ENCODE peak calls at places on chromosomes 1 and 21, in ten cellular contexts. One of them, this sample, is unnamed.

GRCh38 chr1:145729661-145730436 is 10.6 kb downstream of the CD160 start:
- DNase-seq in left colon: no peak
- DNase-seq in stimulated activated naive CD8-positive, alpha-beta T cell treated with anti-CD3 and anti-CD28 coated beads, Interleukin-15, Interleukin-2, amounts not matched to agents 100 U/mL and 50 U/mL, for 24 hours: no peak
- DNase-seq in DMS 273 treated with DMSO at 0.1 percent for 48 hours: no peak
- DNase-seq in amniotic epithelial cell: no peak
- DNase-seq in posterior cingulate gyrus: no peak
- DNase-seq in tibial artery: no peak
- DNase-seq in heart left ventricle: no peak
- DNase-seq in GF-D8: no peak
- DNase-seq in GOT3: no peak
- DNase-seq in this sample: no peak

GRCh38 chr1:238439483-238439882 is 548.8 kb upstream of the ZP4 start:
- DNase-seq in left colon: no peak
- DNase-seq in stimulated activated naive CD8-positive, alpha-beta T cell treated with anti-CD3 and anti-CD28 coated beads, Interleukin-15, Interleukin-2, amounts not matched to agents 100 U/mL and 50 U/mL, for 24 hours: no peak
- DNase-seq in DMS 273 treated with DMSO at 0.1 percent for 48 hours: no peak
- DNase-seq in amniotic epithelial cell: no peak
- DNase-seq in posterior cingulate gyrus: no peak
- DNase-seq in tibial artery: no peak
- DNase-seq in heart left ventricle: no peak
- DNase-seq in GF-D8: no peak
- DNase-seq in GOT3: no peak
- DNase-seq in this sample: no peak

GRCh38 chr1:47650205-47650604 is 212.4 kb downstream of the FOXD2 start:
- DNase-seq in left colon: peak
- DNase-seq in stimulated activated naive CD8-positive, alpha-beta T cell treated with anti-CD3 and anti-CD28 coated beads, Interleukin-15, Interleukin-2, amounts not matched to agents 100 U/mL and 50 U/mL, for 24 hours: no peak
- DNase-seq in DMS 273 treated with DMSO at 0.1 percent for 48 hours: no peak
- DNase-seq in amniotic epithelial cell: peak
- DNase-seq in posterior cingulate gyrus: no peak
- DNase-seq in tibial artery: peak
- DNase-seq in heart left ventricle: peak
- DNase-seq in GF-D8: no peak
- DNase-seq in GOT3: peak
- DNase-seq in this sample: no peak

GRCh38 chr1:83942914-83943313 is 56.0 kb downstream of the TTLL7 start:
- DNase-seq in left colon: no peak
- DNase-seq in stimulated activated naive CD8-positive, alpha-beta T cell treated with anti-CD3 and anti-CD28 coated beads, Interleukin-15, Interleukin-2, amounts not matched to agents 100 U/mL and 50 U/mL, for 24 hours: no peak
- DNase-seq in DMS 273 treated with DMSO at 0.1 percent for 48 hours: no peak
- DNase-seq in amniotic epithelial cell: peak
- DNase-seq in posterior cingulate gyrus: no peak
- DNase-seq in tibial artery: no peak
- DNase-seq in heart left ventricle: no peak
- DNase-seq in GF-D8: no peak
- DNase-seq in GOT3: no peak
- DNase-seq in this sample: no peak

GRCh38 chr1:6959491-6959890 is 174.2 kb downstream of the CAMTA1 start:
- DNase-seq in left colon: no peak
- DNase-seq in stimulated activated naive CD8-positive, alpha-beta T cell treated with anti-CD3 and anti-CD28 coated beads, Interleukin-15, Interleukin-2, amounts not matched to agents 100 U/mL and 50 U/mL, for 24 hours: no peak
- DNase-seq in DMS 273 treated with DMSO at 0.1 percent for 48 hours: no peak
- DNase-seq in amniotic epithelial cell: no peak
- DNase-seq in posterior cingulate gyrus: no peak
- DNase-seq in tibial artery: no peak
- DNase-seq in heart left ventricle: no peak
- DNase-seq in GF-D8: no peak
- DNase-seq in GOT3: no peak
- DNase-seq in this sample: no peak

GRCh38 chr1:167175901-167176300 is 44.8 kb upstream of the POU2F1 start:
- DNase-seq in left colon: no peak
- DNase-seq in stimulated activated naive CD8-positive, alpha-beta T cell treated with anti-CD3 and anti-CD28 coated beads, Interleukin-15, Interleukin-2, amounts not matched to agents 100 U/mL and 50 U/mL, for 24 hours: no peak
- DNase-seq in DMS 273 treated with DMSO at 0.1 percent for 48 hours: peak
- DNase-seq in amniotic epithelial cell: peak
- DNase-seq in posterior cingulate gyrus: no peak
- DNase-seq in tibial artery: no peak
- DNase-seq in heart left ventricle: no peak
- DNase-seq in GF-D8: no peak
- DNase-seq in GOT3: no peak
- DNase-seq in this sample: no peak

GRCh38 chr1:17002524-17002902 is 9.2 kb downstream of the ATP13A2 start:
- DNase-seq in left colon: no peak
- DNase-seq in stimulated activated naive CD8-positive, alpha-beta T cell treated with anti-CD3 and anti-CD28 coated beads, Interleukin-15, Interleukin-2, amounts not matched to agents 100 U/mL and 50 U/mL, for 24 hours: no peak
- DNase-seq in DMS 273 treated with DMSO at 0.1 percent for 48 hours: no peak
- DNase-seq in amniotic epithelial cell: no peak
- DNase-seq in posterior cingulate gyrus: no peak
- DNase-seq in tibial artery: no peak
- DNase-seq in heart left ventricle: no peak
- DNase-seq in GF-D8: no peak
- DNase-seq in GOT3: no peak
- DNase-seq in this sample: no peak

GRCh38 chr21:42991992-42992740 is 17.8 kb downstream of the PKNOX1 start:
- DNase-seq in left colon: peak
- DNase-seq in stimulated activated naive CD8-positive, alpha-beta T cell treated with anti-CD3 and anti-CD28 coated beads, Interleukin-15, Interleukin-2, amounts not matched to agents 100 U/mL and 50 U/mL, for 24 hours: no peak
- DNase-seq in DMS 273 treated with DMSO at 0.1 percent for 48 hours: no peak
- DNase-seq in amniotic epithelial cell: peak
- DNase-seq in posterior cingulate gyrus: peak
- DNase-seq in tibial artery: peak
- DNase-seq in heart left ventricle: no peak
- DNase-seq in GF-D8: no peak
- DNase-seq in GOT3: no peak
- DNase-seq in this sample: no peak

GRCh38 chr1:232844791-232845190 is 39.6 kb downstream of the MAP10 start:
- DNase-seq in left colon: no peak
- DNase-seq in stimulated activated naive CD8-positive, alpha-beta T cell treated with anti-CD3 and anti-CD28 coated beads, Interleukin-15, Interleukin-2, amounts not matched to agents 100 U/mL and 50 U/mL, for 24 hours: no peak
- DNase-seq in DMS 273 treated with DMSO at 0.1 percent for 48 hours: no peak
- DNase-seq in amniotic epithelial cell: peak
- DNase-seq in posterior cingulate gyrus: no peak
- DNase-seq in tibial artery: no peak
- DNase-seq in heart left ventricle: no peak
- DNase-seq in GF-D8: no peak
- DNase-seq in GOT3: no peak
- DNase-seq in this sample: no peak

GRCh38 chr1:40404670-40405462 is 31.3 kb downstream of the SMAP2 start:
- DNase-seq in left colon: no peak
- DNase-seq in stimulated activated naive CD8-positive, alpha-beta T cell treated with anti-CD3 and anti-CD28 coated beads, Interleukin-15, Interleukin-2, amounts not matched to agents 100 U/mL and 50 U/mL, for 24 hours: no peak
- DNase-seq in DMS 273 treated with DMSO at 0.1 percent for 48 hours: peak
- DNase-seq in amniotic epithelial cell: peak
- DNase-seq in posterior cingulate gyrus: no peak
- DNase-seq in tibial artery: no peak
- DNase-seq in heart left ventricle: no peak
- DNase-seq in GF-D8: peak
- DNase-seq in GOT3: no peak
- DNase-seq in this sample: no peak

GRCh38 chr1:115317101-115318012 is 20.7 kb downstream of the NGF start:
- DNase-seq in left colon: no peak
- DNase-seq in stimulated activated naive CD8-positive, alpha-beta T cell treated with anti-CD3 and anti-CD28 coated beads, Interleukin-15, Interleukin-2, amounts not matched to agents 100 U/mL and 50 U/mL, for 24 hours: no peak
- DNase-seq in DMS 273 treated with DMSO at 0.1 percent for 48 hours: peak
- DNase-seq in amniotic epithelial cell: no peak
- DNase-seq in posterior cingulate gyrus: no peak
- DNase-seq in tibial artery: no peak
- DNase-seq in heart left ventricle: no peak
- DNase-seq in GF-D8: no peak
- DNase-seq in GOT3: no peak
- DNase-seq in this sample: no peak

GRCh38 chr1:228340686-228341449 is 65.8 kb downstream of the TRIM11 start:
- DNase-seq in left colon: peak
- DNase-seq in stimulated activated naive CD8-positive, alpha-beta T cell treated with anti-CD3 and anti-CD28 coated beads, Interleukin-15, Interleukin-2, amounts not matched to agents 100 U/mL and 50 U/mL, for 24 hours: no peak
- DNase-seq in DMS 273 treated with DMSO at 0.1 percent for 48 hours: no peak
- DNase-seq in amniotic epithelial cell: no peak
- DNase-seq in posterior cingulate gyrus: peak
- DNase-seq in tibial artery: peak
- DNase-seq in heart left ventricle: peak
- DNase-seq in GF-D8: no peak
- DNase-seq in GOT3: no peak
- DNase-seq in this sample: no peak

GRCh38 chr1:204218552-204218951 is 4.8 kb upstream of the GOLT1A start:
- DNase-seq in left colon: no peak
- DNase-seq in stimulated activated naive CD8-positive, alpha-beta T cell treated with anti-CD3 and anti-CD28 coated beads, Interleukin-15, Interleukin-2, amounts not matched to agents 100 U/mL and 50 U/mL, for 24 hours: no peak
- DNase-seq in DMS 273 treated with DMSO at 0.1 percent for 48 hours: no peak
- DNase-seq in amniotic epithelial cell: no peak
- DNase-seq in posterior cingulate gyrus: no peak
- DNase-seq in tibial artery: no peak
- DNase-seq in heart left ventricle: no peak
- DNase-seq in GF-D8: no peak
- DNase-seq in GOT3: no peak
- DNase-seq in this sample: no peak

GRCh38 chr1:103561612-103562395 is 9.6 kb upstream of the AMY2B start:
- DNase-seq in left colon: no peak
- DNase-seq in stimulated activated naive CD8-positive, alpha-beta T cell treated with anti-CD3 and anti-CD28 coated beads, Interleukin-15, Interleukin-2, amounts not matched to agents 100 U/mL and 50 U/mL, for 24 hours: no peak
- DNase-seq in DMS 273 treated with DMSO at 0.1 percent for 48 hours: no peak
- DNase-seq in amniotic epithelial cell: peak
- DNase-seq in posterior cingulate gyrus: no peak
- DNase-seq in tibial artery: no peak
- DNase-seq in heart left ventricle: no peak
- DNase-seq in GF-D8: peak
- DNase-seq in GOT3: no peak
- DNase-seq in this sample: no peak

GRCh38 chr1:193338194-193338593 is 151.8 kb upstream of the B3GALT2 start:
- DNase-seq in left colon: no peak
- DNase-seq in stimulated activated naive CD8-positive, alpha-beta T cell treated with anti-CD3 and anti-CD28 coated beads, Interleukin-15, Interleukin-2, amounts not matched to agents 100 U/mL and 50 U/mL, for 24 hours: no peak
- DNase-seq in DMS 273 treated with DMSO at 0.1 percent for 48 hours: no peak
- DNase-seq in amniotic epithelial cell: no peak
- DNase-seq in posterior cingulate gyrus: no peak
- DNase-seq in tibial artery: no peak
- DNase-seq in heart left ventricle: no peak
- DNase-seq in GF-D8: no peak
- DNase-seq in GOT3: no peak
- DNase-seq in this sample: no peak

GRCh38 chr1:68324316-68324715 is 92.0 kb upstream of the WLS start:
- DNase-seq in left colon: no peak
- DNase-seq in stimulated activated naive CD8-positive, alpha-beta T cell treated with anti-CD3 and anti-CD28 coated beads, Interleukin-15, Interleukin-2, amounts not matched to agents 100 U/mL and 50 U/mL, for 24 hours: no peak
- DNase-seq in DMS 273 treated with DMSO at 0.1 percent for 48 hours: no peak
- DNase-seq in amniotic epithelial cell: no peak
- DNase-seq in posterior cingulate gyrus: no peak
- DNase-seq in tibial artery: no peak
- DNase-seq in heart left ventricle: no peak
- DNase-seq in GF-D8: no peak
- DNase-seq in GOT3: no peak
- DNase-seq in this sample: no peak

GRCh38 chr1:212457740-212458338 is 25.1 kb downstream of the NENF start:
- DNase-seq in left colon: no peak
- DNase-seq in stimulated activated naive CD8-positive, alpha-beta T cell treated with anti-CD3 and anti-CD28 coated beads, Interleukin-15, Interleukin-2, amounts not matched to agents 100 U/mL and 50 U/mL, for 24 hours: peak
- DNase-seq in DMS 273 treated with DMSO at 0.1 percent for 48 hours: peak
- DNase-seq in amniotic epithelial cell: peak
- DNase-seq in posterior cingulate gyrus: no peak
- DNase-seq in tibial artery: no peak
- DNase-seq in heart left ventricle: no peak
- DNase-seq in GF-D8: peak
- DNase-seq in GOT3: no peak
- DNase-seq in this sample: peak

GRCh38 chr1:239930646-239931262 is 160.9 kb upstream of the FMN2 start:
- DNase-seq in left colon: no peak
- DNase-seq in stimulated activated naive CD8-positive, alpha-beta T cell treated with anti-CD3 and anti-CD28 coated beads, Interleukin-15, Interleukin-2, amounts not matched to agents 100 U/mL and 50 U/mL, for 24 hours: no peak
- DNase-seq in DMS 273 treated with DMSO at 0.1 percent for 48 hours: no peak
- DNase-seq in amniotic epithelial cell: peak
- DNase-seq in posterior cingulate gyrus: no peak
- DNase-seq in tibial artery: no peak
- DNase-seq in heart left ventricle: no peak
- DNase-seq in GF-D8: no peak
- DNase-seq in GOT3: no peak
- DNase-seq in this sample: no peak

GRCh38 chr1:100585774-100586173 is 47.8 kb downstream of the GPR88 start:
- DNase-seq in left colon: no peak
- DNase-seq in stimulated activated naive CD8-positive, alpha-beta T cell treated with anti-CD3 and anti-CD28 coated beads, Interleukin-15, Interleukin-2, amounts not matched to agents 100 U/mL and 50 U/mL, for 24 hours: no peak
- DNase-seq in DMS 273 treated with DMSO at 0.1 percent for 48 hours: no peak
- DNase-seq in amniotic epithelial cell: peak
- DNase-seq in posterior cingulate gyrus: no peak
- DNase-seq in tibial artery: no peak
- DNase-seq in heart left ventricle: no peak
- DNase-seq in GF-D8: no peak
- DNase-seq in GOT3: no peak
- DNase-seq in this sample: no peak

GRCh38 chr1:87155180-87155579 is 173.5 kb upstream of the LMO4 start:
- DNase-seq in left colon: no peak
- DNase-seq in stimulated activated naive CD8-positive, alpha-beta T cell treated with anti-CD3 and anti-CD28 coated beads, Interleukin-15, Interleukin-2, amounts not matched to agents 100 U/mL and 50 U/mL, for 24 hours: no peak
- DNase-seq in DMS 273 treated with DMSO at 0.1 percent for 48 hours: no peak
- DNase-seq in amniotic epithelial cell: no peak
- DNase-seq in posterior cingulate gyrus: no peak
- DNase-seq in tibial artery: no peak
- DNase-seq in heart left ventricle: no peak
- DNase-seq in GF-D8: no peak
- DNase-seq in GOT3: no peak
- DNase-seq in this sample: no peak

GRCh38 chr1:72186733-72187307 is 95.5 kb downstream of the NEGR1 start:
- DNase-seq in left colon: no peak
- DNase-seq in stimulated activated naive CD8-positive, alpha-beta T cell treated with anti-CD3 and anti-CD28 coated beads, Interleukin-15, Interleukin-2, amounts not matched to agents 100 U/mL and 50 U/mL, for 24 hours: no peak
- DNase-seq in DMS 273 treated with DMSO at 0.1 percent for 48 hours: no peak
- DNase-seq in amniotic epithelial cell: peak
- DNase-seq in posterior cingulate gyrus: no peak
- DNase-seq in tibial artery: no peak
- DNase-seq in heart left ventricle: no peak
- DNase-seq in GF-D8: no peak
- DNase-seq in GOT3: no peak
- DNase-seq in this sample: no peak

GRCh38 chr1:53294557-53294956 is 33.3 kb downstream of the LRP8 start:
- DNase-seq in left colon: no peak
- DNase-seq in stimulated activated naive CD8-positive, alpha-beta T cell treated with anti-CD3 and anti-CD28 coated beads, Interleukin-15, Interleukin-2, amounts not matched to agents 100 U/mL and 50 U/mL, for 24 hours: peak
- DNase-seq in DMS 273 treated with DMSO at 0.1 percent for 48 hours: no peak
- DNase-seq in amniotic epithelial cell: peak
- DNase-seq in posterior cingulate gyrus: peak
- DNase-seq in tibial artery: no peak
- DNase-seq in heart left ventricle: no peak
- DNase-seq in GF-D8: no peak
- DNase-seq in GOT3: no peak
- DNase-seq in this sample: no peak

GRCh38 chr1:208207388-208208131 is 36.6 kb downstream of the PLXNA2 start:
- DNase-seq in left colon: no peak
- DNase-seq in stimulated activated naive CD8-positive, alpha-beta T cell treated with anti-CD3 and anti-CD28 coated beads, Interleukin-15, Interleukin-2, amounts not matched to agents 100 U/mL and 50 U/mL, for 24 hours: no peak
- DNase-seq in DMS 273 treated with DMSO at 0.1 percent for 48 hours: no peak
- DNase-seq in amniotic epithelial cell: peak
- DNase-seq in posterior cingulate gyrus: no peak
- DNase-seq in tibial artery: peak
- DNase-seq in heart left ventricle: no peak
- DNase-seq in GF-D8: no peak
- DNase-seq in GOT3: no peak
- DNase-seq in this sample: no peak

GRCh38 chr1:192788184-192788583 is 20.7 kb upstream of the RGS2 start:
- DNase-seq in left colon: peak
- DNase-seq in stimulated activated naive CD8-positive, alpha-beta T cell treated with anti-CD3 and anti-CD28 coated beads, Interleukin-15, Interleukin-2, amounts not matched to agents 100 U/mL and 50 U/mL, for 24 hours: no peak
- DNase-seq in DMS 273 treated with DMSO at 0.1 percent for 48 hours: no peak
- DNase-seq in amniotic epithelial cell: peak
- DNase-seq in posterior cingulate gyrus: peak
- DNase-seq in tibial artery: no peak
- DNase-seq in heart left ventricle: no peak
- DNase-seq in GF-D8: no peak
- DNase-seq in GOT3: no peak
- DNase-seq in this sample: no peak

GRCh38 chr1:95041491-95042165 is 31.1 kb downstream of the ALG14 start:
- DNase-seq in left colon: peak
- DNase-seq in stimulated activated naive CD8-positive, alpha-beta T cell treated with anti-CD3 and anti-CD28 coated beads, Interleukin-15, Interleukin-2, amounts not matched to agents 100 U/mL and 50 U/mL, for 24 hours: no peak
- DNase-seq in DMS 273 treated with DMSO at 0.1 percent for 48 hours: no peak
- DNase-seq in amniotic epithelial cell: peak
- DNase-seq in posterior cingulate gyrus: peak
- DNase-seq in tibial artery: no peak
- DNase-seq in heart left ventricle: no peak
- DNase-seq in GF-D8: peak
- DNase-seq in GOT3: no peak
- DNase-seq in this sample: no peak

GRCh38 chr1:31730336-31731048 is 26.7 kb upstream of the COL16A1 start:
- DNase-seq in left colon: no peak
- DNase-seq in stimulated activated naive CD8-positive, alpha-beta T cell treated with anti-CD3 and anti-CD28 coated beads, Interleukin-15, Interleukin-2, amounts not matched to agents 100 U/mL and 50 U/mL, for 24 hours: no peak
- DNase-seq in DMS 273 treated with DMSO at 0.1 percent for 48 hours: no peak
- DNase-seq in amniotic epithelial cell: no peak
- DNase-seq in posterior cingulate gyrus: peak
- DNase-seq in tibial artery: no peak
- DNase-seq in heart left ventricle: peak
- DNase-seq in GF-D8: no peak
- DNase-seq in GOT3: no peak
- DNase-seq in this sample: no peak

GRCh38 chr1:36322786-36323635 is 434 bp downstream of the EVA1B start:
- DNase-seq in left colon: no peak
- DNase-seq in stimulated activated naive CD8-positive, alpha-beta T cell treated with anti-CD3 and anti-CD28 coated beads, Interleukin-15, Interleukin-2, amounts not matched to agents 100 U/mL and 50 U/mL, for 24 hours: peak
- DNase-seq in DMS 273 treated with DMSO at 0.1 percent for 48 hours: no peak
- DNase-seq in amniotic epithelial cell: peak
- DNase-seq in posterior cingulate gyrus: no peak
- DNase-seq in tibial artery: peak
- DNase-seq in heart left ventricle: peak
- DNase-seq in GF-D8: no peak
- DNase-seq in GOT3: no peak
- DNase-seq in this sample: no peak

GRCh38 chr1:66388918-66389317 is 145.0 kb upstream of the SGIP1 start:
- DNase-seq in left colon: no peak
- DNase-seq in stimulated activated naive CD8-positive, alpha-beta T cell treated with anti-CD3 and anti-CD28 coated beads, Interleukin-15, Interleukin-2, amounts not matched to agents 100 U/mL and 50 U/mL, for 24 hours: no peak
- DNase-seq in DMS 273 treated with DMSO at 0.1 percent for 48 hours: no peak
- DNase-seq in amniotic epithelial cell: no peak
- DNase-seq in posterior cingulate gyrus: no peak
- DNase-seq in tibial artery: no peak
- DNase-seq in heart left ventricle: no peak
- DNase-seq in GF-D8: no peak
- DNase-seq in GOT3: no peak
- DNase-seq in this sample: no peak

This sample was measured in stimulated activated CD8-positive, alpha-beta memory T cell treated with anti-CD3 and anti-CD28 coated beads, Interleukin-7, amount 100 ng/mL, for 24 hours.